ENCODE peak calls at places on chromosomes 4 and X, in seven cellular contexts. I, W, B, Q, G, U and V are unnamed samples.

GRCh38 chr4:45954280-45954679 is 169.6 kb downstream of the GABRG1 start:
- DNase-seq in Q (no peak), I (no peak), W (no peak), U (no peak), B (no peak), G (no peak), V (no peak)

GRCh38 chr4:8053688-8054449 is 104.7 kb downstream of the ABLIM2 start:
- DNase-seq in G (no peak), I (no peak), W (no peak), Q (no peak), B (no peak), U (no peak), V (no peak)

GRCh38 chrX:50495616-50496015 is 25.0 kb upstream of the DGKK start:
- DNase-seq in G (no peak), Q (no peak), B (no peak), U (no peak), W (no peak), I (no peak), V (peak)

GRCh38 chr4:23422878-23423277 is 467.0 kb downstream of the PPARGC1A start:
- DNase-seq in B (no peak), G (no peak), I (no peak), Q (no peak), W (no peak), U (no peak), V (no peak)

GRCh38 chrX:18290200-18290599 is 64.3 kb downstream of the SCML2 start:
- DNase-seq in U (no peak), W (no peak), B (no peak), I (no peak), Q (no peak), G (no peak), V (no peak)

GRCh38 chr4:110175634-110176033 is 22.8 kb downstream of the ELOVL6 start:
- DNase-seq in U (no peak), I (no peak), G (no peak), Q (no peak), W (peak), B (no peak), V (no peak)

GRCh38 chr4:38612996-38613395 is 51.0 kb upstream of the KLF3 start:
- DNase-seq in W (no peak), U (no peak), I (no peak), G (no peak), B (no peak), Q (peak), V (peak)

GRCh38 chr4:98838977-98839618 is 89.8 kb downstream of the EIF4E start:
- DNase-seq in U (no peak), B (no peak), I (no peak), W (peak), Q (no peak), G (no peak), V (peak)

GRCh38 chr4:56755901-56756300 is 65.6 kb downstream of the SPINK2 start:
- DNase-seq in B (no peak), Q (no peak), I (no peak), G (no peak), U (no peak), W (no peak), V (no peak)

GRCh38 chr4:101251261-101251660 is 96.1 kb downstream of the PPP3CA start:
- DNase-seq in W (no peak), G (no peak), U (no peak), I (no peak), B (no peak), Q (no peak), V (no peak)

GRCh38 chr4:186685744-186686143 is 37.9 kb downstream of the FAT1 start:
- DNase-seq in U (no peak), I (no peak), G (no peak), W (peak), Q (no peak), B (no peak), V (peak)

GRCh38 chrX:50618788-50619558 is 148.3 kb upstream of the DGKK start:
- DNase-seq in W (no peak), U (no peak), B (peak), Q (no peak), I (no peak), G (no peak), V (no peak)

GRCh38 chrX:47242321-47242720 is 9.5 kb downstream of the USP11 start:
- DNase-seq in W (no peak), Q (peak), G (no peak), U (no peak), B (no peak), I (no peak), V (no peak)

GRCh38 chrX:14872355-14872754 is 514 bp downstream of the FANCB start:
- DNase-seq in W (no peak), G (no peak), Q (no peak), U (no peak), I (no peak), B (no peak), V (no peak)

GRCh38 chrX:52574416-52575275 is 57.8 kb upstream of the XAGE1B start:
- DNase-seq in I (no peak), W (peak), G (peak), Q (no peak), B (peak), U (no peak), V (peak)

GRCh38 chr4:155921597-155921996 is 18.1 kb downstream of the TDO2 start:
- DNase-seq in B (no peak), G (no peak), I (no peak), W (no peak), Q (no peak), U (no peak), V (no peak)
- TF ChIP-seq POLR2A in B (no peak), G (no peak), I (no peak), W (no peak), Q (no peak), U (no peak), V (no peak)

GRCh38 chrX:150902434-150903109 is 4.1 kb upstream of the CD99L2 start:
- DNase-seq in G (no peak), U (no peak), Q (no peak), W (no peak), B (no peak), I (no peak), V (no peak)

GRCh38 chrX:150897371-150898319 is 823 bp downstream of the CD99L2 start:
- DNase-seq in U (peak), W (no peak), Q (peak), G (no peak), I (peak), B (peak), V (peak)

GRCh38 chrX:150896632-150897031 is 1.8 kb downstream of the CD99L2 start:
- DNase-seq in B (no peak), W (no peak), U (no peak), G (no peak), Q (no peak), I (no peak), V (no peak)

GRCh38 chrX:150899191-150899757 is 806 bp upstream of the CD99L2 start:
- DNase-seq in G (no peak), I (peak), U (peak), Q (peak), W (peak), B (peak), V (peak)

DNA sequence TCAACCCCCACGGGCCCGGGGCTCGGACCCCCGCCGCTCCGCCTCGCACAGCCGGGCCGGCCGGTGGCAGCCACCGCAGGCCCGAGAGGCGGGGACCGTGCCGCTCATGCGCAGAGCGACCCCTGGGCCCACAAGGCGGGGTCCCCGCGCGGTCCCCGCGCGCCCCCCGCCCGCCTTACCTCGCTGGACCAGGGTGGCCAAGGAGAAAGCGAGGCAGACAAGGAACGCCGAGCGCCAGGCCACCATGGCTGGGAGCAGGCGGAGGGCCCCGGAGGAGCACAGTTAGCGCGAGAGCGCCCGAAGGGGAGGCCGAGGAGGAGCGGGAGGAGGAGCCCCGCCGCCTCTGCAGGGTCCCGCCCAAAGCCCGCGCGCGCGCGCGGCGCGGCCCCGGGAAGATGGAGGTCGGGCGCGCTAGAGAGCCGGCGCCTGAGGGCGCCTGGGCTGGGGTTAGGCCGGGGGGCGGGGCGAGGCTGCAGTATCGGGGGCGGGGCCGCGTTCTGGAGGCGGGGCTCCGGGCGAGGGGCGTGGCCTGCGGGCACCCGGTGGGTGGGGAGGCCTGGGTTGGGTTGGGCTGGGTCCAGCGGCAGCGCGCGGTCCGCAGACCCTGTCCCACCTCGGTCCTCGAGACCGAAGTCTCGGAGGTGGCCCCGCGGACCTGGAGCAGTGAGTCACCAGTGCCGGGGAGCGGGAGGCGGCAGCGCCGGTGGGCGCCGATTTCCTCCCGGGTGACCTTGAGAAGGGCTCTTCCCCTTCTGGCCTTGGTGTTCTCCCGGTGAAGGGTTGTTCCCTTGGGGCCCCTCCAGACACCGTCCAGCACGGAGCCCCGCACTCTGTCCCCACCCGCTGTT is at the start of gene CD99L2:
- DNase-seq in W (peak), B (peak), U (peak), Q (peak), I (peak), G (peak), V (peak)
- TF ChIP-seq POLR2A in W (peak), B (peak), U (no peak), Q (no peak), I (no peak), G (peak), V (no peak)

GRCh38 chr4:986428-986948 is 356 bp upstream of the IDUA start:
- DNase-seq in U (no peak), G (no peak), I (no peak), B (no peak), Q (no peak), W (no peak), V (no peak)
- TF ChIP-seq POLR2A in U (no peak), G (no peak), I (no peak), B (peak), Q (no peak), W (no peak), V (no peak)

DNA sequence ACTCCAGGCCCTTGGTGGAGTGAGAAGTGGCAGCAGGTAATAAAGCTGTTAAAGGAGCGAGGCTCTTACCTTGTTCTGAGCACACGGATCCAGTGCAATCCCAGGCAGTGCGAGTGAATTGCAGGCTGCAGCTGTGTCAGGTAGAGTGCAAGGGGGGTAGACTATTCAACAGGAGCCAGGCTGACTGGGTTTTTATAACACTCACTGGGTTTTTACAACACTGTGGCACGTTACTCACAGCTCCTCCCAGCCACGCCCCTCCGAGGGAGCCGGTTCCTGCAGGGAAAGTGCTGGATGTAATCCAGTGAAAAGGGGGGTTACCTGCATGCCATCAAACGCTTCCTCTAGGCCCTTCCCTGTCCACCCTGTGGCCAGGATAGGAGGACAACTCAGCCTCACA is 358 bp downstream of the FGFBP1 start:
- DNase-seq in I (peak), W (no peak), Q (no peak), G (no peak), B (peak), U (no peak), V (peak)
- TF ChIP-seq POLR2A in I (no peak), W (no peak), Q (no peak), G (no peak), B (peak), U (no peak), V (peak)

GRCh38 chr4:122827899-122828601 is 1.4 kb downstream of the FGF2 start:
- DNase-seq in I (no peak), U (peak), W (peak), B (peak), Q (no peak), G (peak), V (peak)

GRCh38 chr4:122826000-122826595 is 533 bp upstream of the FGF2 start:
- DNase-seq in G (no peak), U (no peak), I (no peak), W (peak), B (no peak), Q (no peak), V (no peak)

GRCh38 chr4:122824616-122825015 is 2.0 kb upstream of the FGF2 start:
- DNase-seq in U (no peak), W (peak), Q (no peak), G (no peak), I (no peak), B (no peak), V (no peak)

GRCh38 chr4:122827258-122827887 is 742 bp downstream of the FGF2 start:
- DNase-seq in W (peak), G (peak), Q (peak), U (peak), I (peak), B (peak), V (peak)

GRCh38 chr4:122826596-122827257 is at the start of gene FGF2:
- DNase-seq in G (peak), Q (peak), W (peak), I (peak), B (peak), U (peak), V (peak)
- TF ChIP-seq POLR2A in G (no peak), Q (no peak), W (peak), I (no peak), B (peak), U (no peak), V (no peak)

GRCh38 chrX:153481043-153481442 is 10.7 kb upstream of the HAUS7 start:
- DNase-seq in U (no peak), I (no peak), B (no peak), Q (no peak), G (no peak), W (no peak), V (no peak)
- TF ChIP-seq POLR2A in U (no peak), I (no peak), B (no peak), Q (no peak), G (no peak), W (no peak), V (no peak)

GRCh38 chrX:104165894-104166734 is at the start of gene FAM199X:
- DNase-seq in G (peak), I (peak), U (peak), Q (peak), B (peak), W (peak), V (peak)
- TF ChIP-seq POLR2A in G (peak), I (no peak), U (peak), Q (no peak), B (peak), W (peak), V (peak)